ENCODE peak calls at places on chromosomes 6 and 20, in six cellular contexts. Z is coronary artery, Q is mucosa of descending colon, W is hepatocyte, D is OCI-LY7, O is A549. J is an unnamed sample.

GRCh38 chr6:23031986-23032385 is 462.6 kb downstream of the HDGFL1 start:
- DNase-seq in Z (no peak), Q (no peak), W (no peak), D (no peak), O (no peak), J (no peak)

GRCh38 chr6:155014715-155015300 is 19.7 kb downstream of the TIAM2 start:
- DNase-seq in Z (no peak), Q (no peak), W (peak; percentile 30), D (no peak), O (no peak), J (no peak)

GRCh38 chr6:138844203-138844602 is 48.3 kb downstream of the ECT2L start:
- DNase-seq in Z (no peak), Q (no peak), W (peak; percentile 21), D (no peak), O (no peak), J (no peak)

GRCh38 chr20:8535403-8536003 is 403.4 kb downstream of the PLCB1 start:
- DNase-seq in Z (no peak), Q (no peak), W (no peak), D (peak; percentile 69), O (peak; percentile 33), J (no peak)

GRCh38 chr20:54092021-54092420 is 21.6 kb upstream of the BCAS1 start:
- DNase-seq in Z (no peak), Q (no peak), W (no peak), D (no peak), O (no peak), J (no peak)

GRCh38 chr6:6392214-6393068 is 72.0 kb upstream of the F13A1 start:
- DNase-seq in Z (no peak), Q (no peak), W (no peak), D (peak; percentile 88), O (no peak), J (no peak)

GRCh38 chr6:105321207-105321606 is 81.7 kb downstream of the PREP start:
- DNase-seq in Z (no peak), Q (no peak), W (no peak), D (no peak), O (no peak), J (no peak)

GRCh38 chr6:11043961-11044711 is at the start of gene ELOVL2:
- DNase-seq in Z (no peak), Q (no peak), W (peak; percentile 88), D (no peak), O (peak; percentile 40), J (no peak)

GRCh38 chr6:153170511-153170910 is 39.4 kb upstream of the RGS17 start:
- DNase-seq in Z (no peak), Q (no peak), W (no peak), D (no peak), O (peak; percentile 21), J (no peak)

GRCh38 chr6:3870528-3870925 is 21.4 kb downstream of the FAM50B start:
- DNase-seq in Z (no peak), Q (no peak), W (no peak), D (no peak), O (no peak), J (no peak)

GRCh38 chr6:139580592-139581484 is 206.4 kb upstream of the CITED2 start:
- DNase-seq in Z (no peak), Q (no peak), W (no peak), D (no peak), O (no peak), J (no peak)

GRCh38 chr6:156633291-156633690 is 143.9 kb upstream of the ARID1B start:
- DNase-seq in Z (no peak), Q (no peak), W (no peak), D (no peak), O (no peak), J (no peak)

GRCh38 chr20:40654876-40655275 is 34.2 kb downstream of the MAFB start:
- DNase-seq in Z (no peak), Q (no peak), W (no peak), D (no peak), O (no peak), J (no peak)

GRCh38 chr20:24691901-24692351 is 222.5 kb downstream of the SYNDIG1 start:
- DNase-seq in Z (peak; percentile 53), Q (no peak), W (no peak), D (no peak), O (no peak), J (peak; percentile 8)

GRCh38 chr20:22411568-22412450 is 172.6 kb downstream of the FOXA2 start:
- DNase-seq in Z (no peak), Q (no peak), W (peak; percentile 76), D (no peak), O (peak; percentile 97), J (peak; percentile 38)

GRCh38 chr6:14596410-14596809 is 478.8 kb downstream of the CD83 start:
- DNase-seq in Z (no peak), Q (no peak), W (peak; percentile 8), D (no peak), O (peak; percentile 5), J (no peak)

GRCh38 chr20:32067234-32067821 is 15.3 kb downstream of the HCK start:
- DNase-seq in Z (no peak), Q (no peak), W (no peak), D (peak; percentile 11), O (no peak), J (no peak)

GRCh38 chr6:113644861-113645575 is 212.1 kb upstream of the MARCKS start:
- DNase-seq in Z (no peak), Q (no peak), W (no peak), D (no peak), O (no peak), J (no peak)

GRCh38 chr20:44151621-44152416 is 35.2 kb downstream of the JPH2 start:
- DNase-seq in Z (peak; percentile 84), Q (no peak), W (peak; percentile 38), D (no peak), O (no peak), J (no peak)

GRCh38 chr20:48923149-48923718 is 1.7 kb downstream of the ARFGEF2 start:
- DNase-seq in Z (no peak), Q (no peak), W (no peak), D (no peak), O (no peak), J (no peak)

DNA sequence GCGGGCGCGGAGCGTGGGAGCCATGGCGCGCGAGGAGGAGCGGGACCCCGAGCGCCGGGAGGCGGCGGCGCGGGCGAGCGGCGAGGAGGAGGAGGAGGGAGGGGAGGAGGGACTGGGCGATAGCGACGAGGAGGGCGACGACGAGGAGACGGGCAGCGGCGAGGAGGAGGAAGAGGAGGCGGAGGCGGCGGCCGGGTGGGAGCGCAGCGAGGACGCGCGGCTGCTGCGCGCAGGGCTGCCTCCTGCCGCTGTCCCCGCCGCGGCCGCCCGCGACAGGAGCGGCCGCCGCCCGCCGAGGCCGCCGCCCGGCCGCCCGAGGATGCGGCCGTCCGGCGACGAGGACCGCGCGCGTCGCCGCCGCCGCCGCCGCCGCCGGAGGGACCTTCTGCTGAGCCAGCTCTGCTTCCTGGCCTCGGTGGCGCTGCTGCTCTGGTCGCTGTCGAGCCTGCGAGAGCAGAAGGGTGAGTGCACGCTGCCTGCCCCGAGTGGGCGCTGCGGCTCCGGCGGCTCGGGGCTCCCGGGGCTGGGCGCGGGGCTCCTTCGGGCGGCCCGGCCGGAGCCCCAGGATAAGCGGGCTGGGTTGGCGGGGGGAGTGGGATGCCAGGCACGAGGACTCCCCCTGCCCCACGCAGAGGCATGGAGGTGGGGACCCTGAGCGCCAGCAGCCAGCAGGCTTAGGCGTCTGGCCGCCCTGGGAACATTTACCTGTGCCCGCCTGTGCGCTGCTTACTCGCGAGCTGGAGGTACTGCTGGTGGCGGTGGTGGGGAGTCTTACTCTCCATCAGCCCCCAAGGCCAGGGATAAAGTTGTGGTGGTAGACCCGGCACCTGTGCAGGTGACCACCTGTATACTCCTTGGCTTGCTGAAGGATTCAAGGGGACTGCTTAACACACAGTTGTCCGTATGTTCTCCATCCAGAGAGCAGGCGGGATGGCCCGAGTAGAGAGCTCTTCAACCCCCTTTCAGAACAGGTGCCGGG is at the start of gene SLC24A3:
- DNase-seq in Z (no peak), Q (peak; percentile 83), W (peak; percentile 86), D (no peak), O (peak; percentile 33), J (peak; percentile 73)
- H3K4me3 ChIP-seq in Z (peak within 1 kb of the TSS; percentile 76), Q (peak within 1 kb of the TSS; percentile 24), W (peak within 1 kb of the TSS; percentile 33), D (no peak within 1 kb of the TSS), O (peak within 1 kb of the TSS; percentile 65), J (peak within 1 kb of the TSS; percentile 54)

GRCh38 chr6:797479-798077 is 104.6 kb upstream of the EXOC2 start:
- DNase-seq in Z (no peak), Q (no peak), W (peak; percentile 77), D (peak; percentile 52), O (peak; percentile 7), J (peak; percentile 60)
- TF ChIP-seq CTCF in Z (peak; percentile 30), Q (peak; percentile 45), W (peak; percentile 86), D (peak; percentile 93), O (peak; percentile 77), J (peak; percentile 61)

GRCh38 chr20:15162061-15162740 is 824.8 kb upstream of the FLRT3 start:
- DNase-seq in Z (no peak), Q (no peak), W (no peak), D (no peak), O (no peak), J (no peak)
- H3K4me3 ChIP-seq in Z (peak overlapping the region; percentile 46), Q (no peak overlapping the region), W (no peak overlapping the region), D (no peak overlapping the region), O (peak overlapping the region; percentile 14), J (no peak overlapping the region)

DNA sequence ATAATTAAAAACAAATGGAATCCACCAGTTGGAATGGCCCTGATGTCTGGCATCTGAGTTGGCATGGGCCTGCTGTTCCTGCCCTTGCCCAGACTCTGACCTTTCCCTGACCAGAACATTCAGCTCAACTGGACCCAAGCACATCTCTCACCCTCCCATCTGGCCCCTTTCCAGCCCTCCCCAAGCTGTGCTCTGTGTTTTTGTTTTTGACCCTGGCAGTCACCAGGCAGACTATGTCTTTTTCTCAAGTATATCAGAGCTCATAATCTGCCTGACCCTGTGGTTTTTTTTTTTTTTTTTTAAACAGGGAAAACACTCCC is 117.6 kb downstream of the TRDN start:
- DNase-seq in Z (peak; percentile 82), Q (no peak), W (no peak), D (no peak), O (no peak), J (no peak)
- TF ChIP-seq CTCF in Z (no peak), Q (no peak), W (no peak), D (no peak), O (no peak), J (no peak)

DNA sequence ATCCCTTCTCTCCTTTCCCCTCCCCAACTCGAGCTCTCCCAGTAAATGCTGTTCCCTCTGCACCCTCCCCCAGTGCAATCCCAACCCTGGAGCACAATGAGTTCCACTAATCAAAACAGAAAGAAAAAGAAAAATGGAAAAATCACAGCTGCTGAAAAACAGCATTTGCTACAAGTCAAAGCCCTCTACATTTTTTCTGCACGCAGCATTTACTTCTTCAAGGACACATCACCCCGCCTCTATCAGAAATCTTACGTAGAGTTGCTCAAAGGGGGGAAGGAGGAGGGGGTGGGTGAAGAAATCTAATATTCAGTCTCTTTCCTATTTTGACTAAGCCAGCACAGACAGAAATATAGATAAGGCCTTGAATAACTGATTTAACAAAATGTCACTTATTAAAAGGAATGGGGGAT is 10.7 kb downstream of the TRERF1 start:
- DNase-seq in Z (no peak), Q (no peak), W (peak; percentile 67), D (no peak), O (no peak), J (no peak)
- H3K4me3 ChIP-seq in Z (peak overlapping the region; percentile 25), Q (no peak overlapping the region), W (no peak overlapping the region), D (no peak overlapping the region), O (no peak overlapping the region), J (no peak overlapping the region)

DNA sequence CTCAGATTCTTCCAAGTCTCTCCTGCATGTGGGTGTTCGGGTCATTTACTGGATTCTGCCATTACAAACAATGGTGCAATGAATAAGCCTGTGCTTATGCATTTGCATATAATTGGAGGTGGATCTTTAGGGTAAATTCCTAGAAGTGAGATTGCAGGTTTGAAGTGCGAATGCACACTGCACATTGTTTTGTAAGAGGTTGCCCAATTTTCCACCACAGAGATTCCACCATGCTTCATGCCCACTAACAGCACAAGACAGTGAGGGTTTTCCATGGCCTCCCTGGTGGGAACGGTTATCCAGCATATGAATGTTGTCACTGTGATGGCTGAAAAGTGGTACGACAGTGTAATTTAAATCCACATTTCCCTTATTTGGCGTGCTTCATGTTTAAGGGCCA is 178.8 kb upstream of the PMEPA1 start:
- DNase-seq in Z (peak; percentile 47), Q (no peak), W (no peak), D (no peak), O (no peak), J (no peak)
- TF ChIP-seq CTCF in Z (no peak), Q (no peak), W (no peak), D (no peak), O (no peak), J (no peak)

J was measured in colonic mucosa.